ENCODE peak calls at places on chromosomes 16 and 17, in eight cellular contexts. One of them, this sample, is unnamed.

GRCh38 chr17:75260679-75261335 is 599 bp downstream of the GGA3 start:
- DNase-seq in CD8-positive, alpha-beta T cell: no peak
- DNase-seq in ELF-1: no peak
- DNase-seq in nephron progenitor cell: no peak
- DNase-seq in CD4-positive, alpha-beta memory T cell: no peak
- DNase-seq in anterior cingulate cortex: no peak
- DNase-seq in adipocyte: no peak
- DNase-seq in hypothalamus: no peak
- DNase-seq in this sample: no peak

GRCh38 chr17:76598004-76598439 is 12.4 kb upstream of the ST6GALNAC2 start:
- DNase-seq in CD8-positive, alpha-beta T cell: no peak
- DNase-seq in ELF-1: no peak
- DNase-seq in nephron progenitor cell: no peak
- DNase-seq in CD4-positive, alpha-beta memory T cell: no peak
- DNase-seq in anterior cingulate cortex: peak; percentile 31
- DNase-seq in adipocyte: no peak
- DNase-seq in hypothalamus: peak; percentile 47
- DNase-seq in this sample: peak; percentile 87

GRCh38 chr17:43834106-43834505 is 1.2 kb upstream of the MPP3 start:
- DNase-seq in CD8-positive, alpha-beta T cell: no peak
- DNase-seq in ELF-1: no peak
- DNase-seq in nephron progenitor cell: no peak
- DNase-seq in CD4-positive, alpha-beta memory T cell: no peak
- DNase-seq in anterior cingulate cortex: no peak
- DNase-seq in adipocyte: peak; percentile 61
- DNase-seq in hypothalamus: no peak
- DNase-seq in this sample: no peak

GRCh38 chr17:58156839-58157803 is 8.9 kb downstream of the OR4D1 start:
- DNase-seq in CD8-positive, alpha-beta T cell: peak; percentile 49
- DNase-seq in ELF-1: peak; percentile 66
- DNase-seq in nephron progenitor cell: peak; percentile 62
- DNase-seq in CD4-positive, alpha-beta memory T cell: peak; percentile 58
- DNase-seq in anterior cingulate cortex: no peak
- DNase-seq in adipocyte: no peak
- DNase-seq in hypothalamus: no peak
- DNase-seq in this sample: no peak

GRCh38 chr16:87764600-87765472 is 950 bp downstream of the KLHDC4 start:
- DNase-seq in CD8-positive, alpha-beta T cell: peak; percentile 21
- DNase-seq in ELF-1: no peak
- DNase-seq in nephron progenitor cell: peak; percentile 10
- DNase-seq in CD4-positive, alpha-beta memory T cell: peak; percentile 44
- DNase-seq in anterior cingulate cortex: no peak
- DNase-seq in adipocyte: no peak
- DNase-seq in hypothalamus: no peak
- DNase-seq in this sample: no peak

GRCh38 chr16:22813223-22813945 is 578 bp upstream of the HS3ST2 start:
- DNase-seq in CD8-positive, alpha-beta T cell: no peak
- DNase-seq in ELF-1: peak; percentile 90
- DNase-seq in nephron progenitor cell: peak; percentile 95
- DNase-seq in CD4-positive, alpha-beta memory T cell: no peak
- DNase-seq in anterior cingulate cortex: peak; percentile 31
- DNase-seq in adipocyte: peak; percentile 43
- DNase-seq in hypothalamus: no peak
- DNase-seq in this sample: no peak

GRCh38 chr16:50861926-50862325 is 120.0 kb downstream of the CYLD start:
- DNase-seq in CD8-positive, alpha-beta T cell: no peak
- DNase-seq in ELF-1: no peak
- DNase-seq in nephron progenitor cell: no peak
- DNase-seq in CD4-positive, alpha-beta memory T cell: no peak
- DNase-seq in anterior cingulate cortex: no peak
- DNase-seq in adipocyte: peak; percentile 41
- DNase-seq in hypothalamus: no peak
- DNase-seq in this sample: no peak

GRCh38 chr16:729768-730665 is 3.1 kb downstream of the HAGHL start:
- DNase-seq in CD8-positive, alpha-beta T cell: no peak
- DNase-seq in ELF-1: peak; percentile 1
- DNase-seq in nephron progenitor cell: no peak
- DNase-seq in CD4-positive, alpha-beta memory T cell: no peak
- DNase-seq in anterior cingulate cortex: no peak
- DNase-seq in adipocyte: no peak
- DNase-seq in hypothalamus: no peak
- DNase-seq in this sample: no peak

GRCh38 chr16:25699069-25699468 is 7.3 kb downstream of the HS3ST4 start:
- DNase-seq in CD8-positive, alpha-beta T cell: no peak
- DNase-seq in ELF-1: no peak
- DNase-seq in nephron progenitor cell: no peak
- DNase-seq in CD4-positive, alpha-beta memory T cell: no peak
- DNase-seq in anterior cingulate cortex: no peak
- DNase-seq in adipocyte: no peak
- DNase-seq in hypothalamus: no peak
- DNase-seq in this sample: no peak